ENCODE peak calls at places on chromosomes 5 and 9, in four cellular contexts. One of them, this sample, is unnamed.

GRCh38 chr9:15513335-15513734 is 2.6 kb upstream of the PSIP1 start:
- DNase-seq in breast epithelium: no peak
- DNase-seq in MCF 10A: peak; percentile 60
- DNase-seq in GM13976: no peak
- DNase-seq in this sample: no peak

GRCh38 chr9:129557192-129558036 is 63.5 kb downstream of the C9orf50 start:
- DNase-seq in breast epithelium: no peak
- DNase-seq in MCF 10A: no peak
- DNase-seq in GM13976: no peak
- DNase-seq in this sample: no peak

GRCh38 chr9:90107864-90108263 is 503.1 kb downstream of the GADD45G start:
- DNase-seq in breast epithelium: no peak
- DNase-seq in MCF 10A: no peak
- DNase-seq in GM13976: no peak
- DNase-seq in this sample: no peak

GRCh38 chr5:72178910-72179815 is 71.9 kb downstream of the MAP1B start:
- DNase-seq in breast epithelium: peak; percentile 80
- DNase-seq in MCF 10A: peak; percentile 87
- DNase-seq in GM13976: no peak
- DNase-seq in this sample: no peak

GRCh38 chr5:141867139-141867538 is 11.1 kb downstream of the PCDH1 start:
- DNase-seq in breast epithelium: no peak
- DNase-seq in MCF 10A: no peak
- DNase-seq in GM13976: no peak
- DNase-seq in this sample: no peak

GRCh38 chr9:34510506-34511159 is 12.2 kb downstream of the ENHO start:
- DNase-seq in breast epithelium: no peak
- DNase-seq in MCF 10A: no peak
- DNase-seq in GM13976: no peak
- DNase-seq in this sample: no peak

GRCh38 chr5:78526049-78526525 is 122.5 kb downstream of the LHFPL2 start:
- DNase-seq in breast epithelium: no peak
- DNase-seq in MCF 10A: peak; percentile 79
- DNase-seq in GM13976: peak; percentile 40
- DNase-seq in this sample: peak; percentile 48

GRCh38 chr5:28788954-28789353 is 1750.6 kb upstream of the CDH9 start:
- DNase-seq in breast epithelium: no peak
- DNase-seq in MCF 10A: no peak
- DNase-seq in GM13976: no peak
- DNase-seq in this sample: no peak

GRCh38 chr5:130471-131175 is 38.7 kb downstream of the PLEKHG4B start:
- DNase-seq in breast epithelium: no peak
- DNase-seq in MCF 10A: no peak
- DNase-seq in GM13976: no peak
- DNase-seq in this sample: no peak

GRCh38 chr5:6875376-6875775 is 162.1 kb downstream of the TENT4A start:
- DNase-seq in breast epithelium: no peak
- DNase-seq in MCF 10A: peak; percentile 13
- DNase-seq in GM13976: no peak
- DNase-seq in this sample: no peak

GRCh38 chr9:74953235-74953741 is 576 bp upstream of the C9orf40 start:
- DNase-seq in breast epithelium: no peak
- DNase-seq in MCF 10A: peak; percentile 8
- DNase-seq in GM13976: no peak
- DNase-seq in this sample: no peak

GRCh38 chr9:95570646-95571045 is 53.9 kb upstream of the PTCH1 start:
- DNase-seq in breast epithelium: no peak
- DNase-seq in MCF 10A: no peak
- DNase-seq in GM13976: no peak
- DNase-seq in this sample: no peak

GRCh38 chr9:128902351-128903078 is 18.3 kb upstream of the PHYHD1 start:
- DNase-seq in breast epithelium: peak; percentile 92
- DNase-seq in MCF 10A: peak; percentile 72
- DNase-seq in GM13976: peak; percentile 88
- DNase-seq in this sample: no peak